ENCODE peak calls at places on chromosomes 12 and 14, in five cellular contexts. T is Calu3, L is endothelial cell, H is hepatocyte, R is dorsolateral prefrontal cortex. D is an unnamed sample.

GRCh38 chr12:1846421-1847405 is 26.3 kb downstream of the LRTM2 start:
- DNase-seq in L (no peak), T (no peak), R (no peak), H (no peak), D (peak; percentile 7)

GRCh38 chr14:69275331-69275730 is 15.4 kb downstream of the GALNT16 start:
- DNase-seq in L (no peak), R (no peak), H (no peak), T (no peak), D (no peak)

GRCh38 chr14:99590746-99591555 is 13.1 kb downstream of the CCDC85C start:
- DNase-seq in T (peak; percentile 34), R (peak; percentile 72), L (no peak), H (no peak), D (peak; percentile 81)

GRCh38 chr12:71216725-71217579 is 59.2 kb upstream of the TSPAN8 start:
- DNase-seq in H (peak; percentile 41), L (peak; percentile 38), T (peak; percentile 65), R (no peak), D (peak; percentile 31)

GRCh38 chr14:102927346-102927877 is 4.9 kb downstream of the AMN start:
- DNase-seq in L (no peak), H (peak; percentile 71), R (no peak), T (peak; percentile 82), D (no peak)

GRCh38 chr12:50932787-50933280 is 19.5 kb upstream of the HIGD1C start:
- DNase-seq in T (no peak), L (no peak), H (peak; percentile 31), R (no peak), D (no peak)

GRCh38 chr12:96131230-96131788 is 62.9 kb upstream of the ELK3 start:
- DNase-seq in T (no peak), H (no peak), L (no peak), R (no peak), D (no peak)

GRCh38 chr12:105279460-105280056 is 43.6 kb upstream of the APPL2 start:
- DNase-seq in R (no peak), H (peak; percentile 30), T (peak; percentile 48), L (peak; percentile 11), D (peak; percentile 15)

GRCh38 chr12:7188557-7189397 is 709 bp upstream of the PEX5 start:
- DNase-seq in T (peak; percentile 74), R (peak; percentile 80), H (peak; percentile 84), L (peak; percentile 80), D (peak; percentile 88)

GRCh38 chr14:54683882-54684794 is 117.2 kb downstream of the SAMD4A start:
- DNase-seq in H (no peak), R (no peak), T (no peak), L (no peak), D (no peak)

DNA sequence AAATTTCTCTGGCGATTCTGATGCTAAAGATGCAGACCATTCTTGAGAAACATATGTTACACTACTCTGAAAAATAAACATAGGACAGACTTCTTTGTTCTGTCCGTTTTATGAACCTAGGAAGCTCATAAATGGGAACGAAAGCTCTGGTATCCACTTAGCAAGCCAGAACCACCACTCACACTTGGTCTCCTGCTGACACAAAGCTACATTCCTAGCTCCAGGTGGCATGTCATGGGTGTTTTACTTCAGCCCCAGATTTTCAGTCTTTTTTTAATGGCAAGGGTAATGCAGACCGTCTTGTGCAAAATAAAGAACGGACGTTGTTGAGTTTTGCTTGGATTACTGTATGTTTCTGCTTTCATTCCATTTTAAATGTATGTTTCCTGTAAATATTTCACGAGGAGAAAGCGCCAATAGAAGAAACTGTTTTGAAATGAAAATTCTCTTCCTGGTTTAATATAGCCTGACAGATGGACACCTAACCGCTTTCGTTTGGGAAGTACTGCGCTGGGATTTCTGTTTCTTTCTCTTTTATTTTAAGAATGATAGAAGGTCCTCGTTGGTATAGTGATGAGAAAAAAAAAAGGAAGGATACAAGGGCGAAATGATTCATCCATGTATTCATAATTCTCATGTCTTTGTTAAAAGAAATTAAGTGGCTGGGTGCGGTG is 820 bp upstream of the COQ5 start:
- DNase-seq in R (no peak), L (peak; percentile 6), T (peak; percentile 39), H (peak; percentile 63), D (no peak)
- TF ChIP-seq CTCF in R (no peak), L (no peak), T (no peak), H (no peak), D (no peak)

GRCh38 chr14:77026930-77027537 is 1.5 kb downstream of the IRF2BPL start:
- DNase-seq in T (peak; percentile 56), H (peak; percentile 74), L (peak; percentile 51), R (no peak), D (peak; percentile 69)
- TF ChIP-seq CTCF in T (no peak), H (no peak), L (no peak), R (no peak), D (no peak)

DNA sequence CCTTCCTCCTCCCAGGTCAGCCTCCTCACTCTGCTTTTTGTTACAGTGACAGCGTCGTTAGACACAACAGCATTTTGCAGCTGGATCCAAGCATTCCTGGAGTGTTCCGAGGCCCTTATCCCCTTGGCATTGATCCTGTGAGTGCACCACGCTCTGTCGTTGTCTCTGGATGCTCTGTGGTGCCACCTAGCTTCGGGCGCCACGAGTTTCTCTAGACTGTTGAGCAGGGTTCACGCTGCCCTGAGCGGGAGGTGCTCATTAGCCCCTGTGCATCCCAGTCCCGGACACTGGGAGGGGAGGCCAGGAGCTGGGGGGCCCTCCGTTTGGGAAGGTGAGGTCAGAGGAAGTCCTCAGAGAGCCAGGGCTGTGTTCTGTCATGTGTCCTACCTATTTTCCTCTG is 17.3 kb upstream of the DNAH10 start:
- DNase-seq in L (peak; percentile 12), T (no peak), R (no peak), H (no peak), D (no peak)
- TF ChIP-seq CTCF in L (no peak), T (peak; percentile 14), R (no peak), H (no peak), D (no peak)

DNA sequence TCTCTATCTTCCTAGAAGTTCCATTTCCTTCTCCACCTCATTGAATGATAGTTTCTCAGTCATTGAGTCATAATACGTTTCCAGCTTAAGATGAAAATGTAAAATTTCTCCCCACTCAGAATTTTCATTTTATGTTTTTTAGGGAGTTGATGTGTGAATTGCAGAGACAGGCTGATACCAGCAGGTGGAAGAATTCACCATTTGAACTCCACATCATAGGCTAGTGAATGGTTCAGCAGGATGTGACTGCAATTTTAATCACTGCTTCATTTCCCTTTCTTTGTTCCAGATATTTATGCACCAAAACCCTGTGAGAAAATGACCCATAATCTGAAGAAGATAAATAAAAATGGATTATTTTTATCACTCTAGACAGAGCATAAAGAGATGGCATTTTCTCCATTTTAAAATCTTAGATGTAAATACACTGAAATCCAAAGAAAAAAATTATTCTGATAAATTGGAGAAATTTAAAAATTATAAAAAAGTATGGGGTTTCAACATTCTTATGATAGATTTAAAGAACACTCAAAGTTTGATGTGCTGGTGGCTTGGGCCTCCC is 10.6 kb upstream of the PYGL start:
- DNase-seq in L (no peak), R (no peak), T (no peak), H (peak; percentile 51), D (no peak)
- TF ChIP-seq CTCF in L (peak; percentile 57), R (peak; percentile 77), T (peak; percentile 45), H (peak; percentile 68), D (peak; percentile 59)

DNA sequence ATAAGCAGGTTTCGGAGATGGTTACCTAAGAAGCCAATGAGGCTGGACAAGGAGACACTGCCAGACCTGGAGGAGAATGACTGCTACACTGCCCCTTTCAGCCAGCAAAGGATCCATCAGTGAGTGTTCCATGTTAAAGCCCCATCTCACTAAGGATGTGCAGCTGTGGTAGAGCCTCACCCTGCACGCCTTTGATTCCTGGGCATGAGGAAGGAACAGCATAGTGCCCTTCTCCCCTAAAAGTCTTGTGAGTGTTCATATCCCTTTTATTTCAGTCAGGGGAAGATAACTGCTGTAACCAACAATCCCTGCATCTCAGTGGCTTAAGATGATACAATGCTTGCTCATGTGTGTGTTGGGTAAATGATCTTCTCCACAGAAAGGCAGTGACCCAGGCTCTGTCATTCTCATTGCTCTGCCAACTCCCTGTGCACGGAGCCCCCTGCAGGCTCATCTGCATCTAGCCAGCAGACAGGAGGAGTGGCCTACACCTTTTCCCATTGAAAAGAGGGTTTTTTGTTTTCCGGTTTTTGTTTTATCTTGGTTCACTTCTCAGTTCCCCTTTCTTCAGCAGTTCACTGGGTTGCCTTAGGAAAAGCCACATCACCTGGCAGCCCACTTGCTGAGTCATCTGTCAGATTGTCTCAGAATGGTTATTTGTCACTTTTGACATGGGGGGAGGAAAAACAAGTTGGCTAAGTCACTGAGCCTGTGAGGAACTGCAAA is 193.1 kb downstream of the ANO4 start:
- DNase-seq in T (peak; percentile 72), R (peak; percentile 53), H (peak; percentile 68), L (peak; percentile 51), D (peak; percentile 57)
- TF ChIP-seq CTCF in T (peak; percentile 22), R (peak; percentile 18), H (peak; percentile 37), L (peak; percentile 21), D (peak; percentile 15)